ENCODE peak calls at places on chromosomes 11 and 22, in nine cellular contexts. Z, S, O, X, N, M, J, U and Y are unnamed samples.

GRCh38 chr11:86360775-86361395 is 13.8 kb upstream of the CCDC81 start:
- DNase-seq in Z (no peak), S (no peak), O (peak), X (no peak), N (no peak), M (no peak), J (no peak), U (no peak), Y (peak)

GRCh38 chr11:121328213-121328966 is 35.8 kb downstream of the SC5D start:
- DNase-seq in Z (no peak), S (no peak), O (no peak), X (peak), N (no peak), M (no peak), J (no peak), U (no peak), Y (no peak)

GRCh38 chr22:32926600-32926999 is 125.1 kb downstream of the TIMP3 start:
- DNase-seq in Z (no peak), S (no peak), O (peak), X (peak), N (no peak), M (no peak), J (no peak), U (no peak), Y (peak)

GRCh38 chr11:65204646-65205601 is 23.2 kb downstream of the CAPN1 start:
- DNase-seq in Z (no peak), S (peak), O (peak), X (peak), N (peak), M (peak), J (no peak), U (no peak), Y (peak)

GRCh38 chr11:108122166-108122628 is 830 bp downstream of the ACAT1 start:
- DNase-seq in Z (no peak), S (no peak), O (peak), X (peak), N (no peak), M (no peak), J (no peak), U (no peak), Y (peak)

GRCh38 chr22:37696657-37697539 is at the start of gene TRIOBP:
- DNase-seq in Z (peak), S (peak), O (no peak), X (no peak), N (peak), M (no peak), J (peak), U (peak), Y (peak)

GRCh38 chr11:34356918-34357645 is 728 bp downstream of the ABTB2 start:
- DNase-seq in Z (peak), S (peak), O (peak), X (peak), N (peak), M (no peak), J (peak), U (peak), Y (no peak)

GRCh38 chr11:122167100-122167499 is 51.1 kb upstream of the BLID start:
- DNase-seq in Z (no peak), S (no peak), O (no peak), X (no peak), N (no peak), M (no peak), J (no peak), U (no peak), Y (no peak)

GRCh38 chr11:61728940-61729219 is 23.6 kb upstream of the MYRF start:
- DNase-seq in Z (no peak), S (no peak), O (no peak), X (no peak), N (no peak), M (no peak), J (no peak), U (no peak), Y (no peak)

GRCh38 chr11:73145986-73146575 is 4.0 kb upstream of the FCHSD2 start:
- DNase-seq in Z (no peak), S (no peak), O (no peak), X (no peak), N (no peak), M (no peak), J (no peak), U (no peak), Y (no peak)

GRCh38 chr11:42957831-42958230 is 354.0 kb upstream of the API5 start:
- DNase-seq in Z (no peak), S (no peak), O (no peak), X (no peak), N (no peak), M (no peak), J (no peak), U (no peak), Y (no peak)

GRCh38 chr11:112826026-112826425 is 135.2 kb upstream of the NCAM1 start:
- DNase-seq in Z (no peak), S (no peak), O (no peak), X (no peak), N (no peak), M (no peak), J (no peak), U (no peak), Y (no peak)

GRCh38 chr11:34646431-34646830 is 25.5 kb downstream of the EHF start:
- DNase-seq in Z (no peak), S (no peak), O (no peak), X (no peak), N (no peak), M (no peak), J (no peak), U (no peak), Y (no peak)

GRCh38 chr11:36598051-36598450 is at the start of gene RAG2:
- DNase-seq in Z (no peak), S (no peak), O (no peak), X (no peak), N (no peak), M (no peak), J (no peak), U (no peak), Y (no peak)

GRCh38 chr22:21643533-21644357 is 1.6 kb downstream of the SDF2L1 start:
- DNase-seq in Z (no peak), S (no peak), O (peak), X (no peak), N (no peak), M (no peak), J (no peak), U (no peak), Y (no peak)

GRCh38 chr11:9266926-9267325 is 1.8 kb upstream of the DENND5A start:
- DNase-seq in Z (no peak), S (no peak), O (no peak), X (no peak), N (no peak), M (no peak), J (no peak), U (no peak), Y (no peak)

GRCh38 chr22:19422440-19423301 is 8.9 kb downstream of the HIRA start:
- DNase-seq in Z (no peak), S (no peak), O (no peak), X (no peak), N (no peak), M (no peak), J (no peak), U (no peak), Y (no peak)

GRCh38 chr11:31790649-31791048 is 20.5 kb downstream of the PAX6 start:
- DNase-seq in Z (no peak), S (no peak), O (no peak), X (no peak), N (no peak), M (no peak), J (no peak), U (no peak), Y (no peak)

GRCh38 chr11:24587655-24588054 is 90.8 kb downstream of the LUZP2 start:
- DNase-seq in Z (no peak), S (no peak), O (no peak), X (no peak), N (no peak), M (no peak), J (no peak), U (no peak), Y (no peak)

GRCh38 chr11:8250981-8251620 is 12.6 kb downstream of the LMO1 start:
- DNase-seq in Z (no peak), S (no peak), O (no peak), X (no peak), N (no peak), M (no peak), J (no peak), U (no peak), Y (no peak)

GRCh38 chr11:8342821-8343681 is 79.4 kb upstream of the LMO1 start:
- DNase-seq in Z (no peak), S (no peak), O (no peak), X (no peak), N (no peak), M (no peak), J (no peak), U (no peak), Y (no peak)

GRCh38 chr11:134584706-134585445 is 172.8 kb upstream of the B3GAT1 start:
- DNase-seq in Z (no peak), S (no peak), O (no peak), X (peak), N (no peak), M (no peak), J (no peak), U (no peak), Y (peak)

GRCh38 chr11:121801796-121802195 is 314.2 kb downstream of the BLID start:
- DNase-seq in Z (no peak), S (no peak), O (no peak), X (no peak), N (no peak), M (no peak), J (no peak), U (no peak), Y (no peak)

GRCh38 chr11:14357843-14358728 is 897 bp downstream of the RRAS2 start:
- DNase-seq in Z (no peak), S (peak), O (peak), X (peak), N (peak), M (no peak), J (no peak), U (peak), Y (peak)

GRCh38 chr22:42473484-42474193 is 41.4 kb upstream of the NFAM1 start:
- DNase-seq in Z (no peak), S (no peak), O (peak), X (peak), N (peak), M (peak), J (no peak), U (no peak), Y (peak)

GRCh38 chr22:43476341-43476740 is 64.5 kb downstream of the MPPED1 start:
- DNase-seq in Z (no peak), S (no peak), O (peak), X (no peak), N (no peak), M (no peak), J (no peak), U (no peak), Y (no peak)

GRCh38 chr22:44355688-44356070 is 42.9 kb upstream of the SHISAL1 start:
- DNase-seq in Z (no peak), S (no peak), O (no peak), X (no peak), N (no peak), M (no peak), J (no peak), U (no peak), Y (no peak)

GRCh38 chr22:25085930-25086901 is 113.4 kb upstream of the CRYBB3 start:
- DNase-seq in Z (no peak), S (no peak), O (no peak), X (no peak), N (no peak), M (no peak), J (no peak), U (no peak), Y (no peak)

GRCh38 chr11:122159861-122160260 is 43.8 kb upstream of the BLID start:
- DNase-seq in Z (no peak), S (no peak), O (no peak), X (no peak), N (no peak), M (no peak), J (no peak), U (no peak), Y (no peak)

GRCh38 chr11:115784796-115785521 is 280.7 kb upstream of the CADM1 start:
- DNase-seq in Z (no peak), S (no peak), O (no peak), X (no peak), N (no peak), M (no peak), J (no peak), U (no peak), Y (no peak)

GRCh38 chr22:48338793-48339705 is 1488.6 kb downstream of the BRD1 start:
- DNase-seq in Z (no peak), S (no peak), O (no peak), X (no peak), N (no peak), M (no peak), J (no peak), U (no peak), Y (no peak)

GRCh38 chr11:82631722-82632630 is 101.7 kb downstream of the FAM181B start:
- DNase-seq in Z (no peak), S (no peak), O (peak), X (no peak), N (no peak), M (no peak), J (no peak), U (no peak), Y (peak)

GRCh38 chr11:22707119-22707899 is 40.9 kb downstream of the GAS2 start:
- DNase-seq in Z (no peak), S (no peak), O (no peak), X (no peak), N (no peak), M (no peak), J (no peak), U (no peak), Y (no peak)

GRCh38 chr22:26642465-26643367 is 14.7 kb upstream of the MIAT start:
- DNase-seq in Z (peak), S (peak), O (peak), X (peak), N (no peak), M (no peak), J (peak), U (no peak), Y (peak)

GRCh38 chr11:41613321-41613720 is 153.9 kb upstream of the LRRC4C start:
- DNase-seq in Z (no peak), S (no peak), O (no peak), X (no peak), N (no peak), M (no peak), J (no peak), U (no peak), Y (no peak)

GRCh38 chr11:9078113-9079041 is 13.0 kb downstream of the SCUBE2 start:
- DNase-seq in Z (no peak), S (no peak), O (no peak), X (peak), N (no peak), M (no peak), J (no peak), U (no peak), Y (peak)